ENCODE peak calls at places on chromosomes 4 and X, in seven cellular contexts. B, C, I, P, Q, O and M are unnamed samples.

GRCh38 chr4:112296949-112297483 is at the start of gene ALPK1:
- DNase-seq in B (no peak), C (no peak), I (no peak), P (peak), Q (no peak), O (no peak), M (peak)

GRCh38 chrX:154714925-154715324 is 36.0 kb downstream of the GAB3 start:
- DNase-seq in B (peak), C (no peak), I (no peak), P (peak), Q (no peak), O (peak), M (peak)

GRCh38 chr4:121358473-121358872 is 22.3 kb downstream of the QRFPR start:
- DNase-seq in B (no peak), C (no peak), I (no peak), P (no peak), Q (no peak), O (no peak), M (no peak)

GRCh38 chrX:22171287-22172060 is 101.2 kb upstream of the CBLL2 start:
- DNase-seq in B (no peak), C (no peak), I (no peak), P (no peak), Q (no peak), O (no peak), M (no peak)

GRCh38 chr4:138639018-138639876 is 376.3 kb upstream of the NOCT start:
- DNase-seq in B (no peak), C (no peak), I (no peak), P (no peak), Q (no peak), O (no peak), M (no peak)

GRCh38 chr4:152968806-152969394 is 32.8 kb downstream of the FHDC1 start:
- DNase-seq in B (no peak), C (no peak), I (no peak), P (no peak), Q (no peak), O (no peak), M (no peak)

GRCh38 chr4:98572697-98573096 is 85.7 kb downstream of the TSPAN5 start:
- DNase-seq in B (no peak), C (no peak), I (no peak), P (peak), Q (no peak), O (no peak), M (no peak)

GRCh38 chrX:40646489-40647306 is 663 bp downstream of the CXorf38 start:
- DNase-seq in B (peak), C (peak), I (no peak), P (no peak), Q (peak), O (no peak), M (no peak)

GRCh38 chrX:30957753-30958152 is 68.7 kb upstream of the TAB3 start:
- DNase-seq in B (no peak), C (no peak), I (no peak), P (no peak), Q (no peak), O (no peak), M (no peak)

GRCh38 chr4:114597410-114598115 is 1.0 kb upstream of the UGT8 start:
- DNase-seq in B (no peak), C (no peak), I (no peak), P (no peak), Q (no peak), O (no peak), M (no peak)

GRCh38 chr4:40264497-40264896 is 67.7 kb downstream of the RHOH start:
- DNase-seq in B (no peak), C (no peak), I (no peak), P (no peak), Q (no peak), O (no peak), M (no peak)

GRCh38 chr4:84085986-84086385 is 413.1 kb downstream of the NKX6-1 start:
- DNase-seq in B (no peak), C (no peak), I (no peak), P (no peak), Q (no peak), O (no peak), M (no peak)

GRCh38 chr4:61320154-61320553 is 120.0 kb downstream of the ADGRL3 start:
- DNase-seq in B (no peak), C (no peak), I (no peak), P (no peak), Q (no peak), O (no peak), M (no peak)